ENCODE peak calls at places on chromosomes 2 and 18, in ten cellular contexts. M is cardiac muscle cell, B is brain microvascular endothelial cell, K is RWPE1, V is GM18507, E is Karpas-422, Q is left cardiac atrium, W is nucleus accumbens, O is iPS-NIHi11, N is dorsolateral prefrontal cortex. R is an unnamed sample.
A peak's percentile ranks its signal among the peaks of the same experiment; 100 is the strongest.

GRCh38 chr2:233173115-233173514 is 78.4 kb upstream of the ATG16L1 start:
- DNase-seq in M (no peak), B (no peak), K (no peak), V (no peak), E (no peak), Q (no peak), W (no peak), O (no peak), N (no peak), R (no peak)

GRCh38 chr2:188765522-188765921 is 208.7 kb upstream of the COL3A1 start:
- DNase-seq in M (peak; percentile 39), B (peak; percentile 54), K (peak; percentile 1), V (no peak), E (peak; percentile 47), Q (peak; percentile 20), W (no peak), O (peak; percentile 25), N (no peak), R (no peak)

GRCh38 chr2:18412980-18413793 is 147.3 kb downstream of the RDH14 start:
- DNase-seq in M (no peak), B (no peak), K (peak; percentile 35), V (no peak), E (no peak), Q (no peak), W (no peak), O (no peak), N (no peak), R (no peak)

GRCh38 chr18:56083097-56083865 is 495.3 kb upstream of the TCF4 start:
- DNase-seq in M (no peak), B (no peak), K (no peak), V (no peak), E (no peak), Q (peak; percentile 48), W (no peak), O (no peak), N (no peak), R (peak; percentile 64)

GRCh38 chr2:69774984-69775982 is 33.3 kb downstream of the ANXA4 start:
- DNase-seq in M (no peak), B (peak; percentile 51), K (no peak), V (no peak), E (no peak), Q (no peak), W (no peak), O (no peak), N (no peak), R (no peak)

GRCh38 chr2:236754234-236754924 is 184.8 kb downstream of the ACKR3 start:
- DNase-seq in M (no peak), B (no peak), K (no peak), V (no peak), E (no peak), Q (no peak), W (no peak), O (no peak), N (no peak), R (no peak)

GRCh38 chr18:28560339-28560738 is 383.4 kb upstream of the CDH2 start:
- DNase-seq in M (no peak), B (no peak), K (no peak), V (no peak), E (no peak), Q (no peak), W (no peak), O (no peak), N (no peak), R (no peak)

GRCh38 chr2:170845343-170845742 is 28.7 kb downstream of the GAD1 start:
- DNase-seq in M (no peak), B (no peak), K (no peak), V (no peak), E (peak; percentile 69), Q (no peak), W (no peak), O (peak; percentile 44), N (no peak), R (no peak)

GRCh38 chr2:23497063-23497462 is 112.1 kb downstream of the KLHL29 start:
- DNase-seq in M (no peak), B (peak; percentile 68), K (no peak), V (no peak), E (no peak), Q (no peak), W (no peak), O (no peak), N (no peak), R (no peak)

GRCh38 chr2:218406949-218407703 is 7.5 kb downstream of the CTDSP1 start:
- DNase-seq in M (no peak), B (peak; percentile 27), K (peak; percentile 17), V (no peak), E (peak; percentile 60), Q (peak; percentile 69), W (peak; percentile 39), O (no peak), N (peak; percentile 76), R (peak; percentile 69)

GRCh38 chr18:50805732-50806131 is 14.1 kb downstream of the MRO start:
- DNase-seq in M (no peak), B (no peak), K (no peak), V (no peak), E (no peak), Q (no peak), W (no peak), O (no peak), N (no peak), R (no peak)

GRCh38 chr2:199457147-199458016 is at the start of gene SATB2:
- DNase-seq in M (peak; percentile 61), B (peak; percentile 37), K (peak; percentile 68), V (no peak), E (no peak), Q (peak; percentile 37), W (no peak), O (peak; percentile 44), N (no peak), R (peak; percentile 39)